ENCODE peak calls at places on chromosomes 4 and X, in seven cellular contexts. L is NCI-H460; E is CD8-positive, alpha-beta memory T cell; K is ecto neural progenitor cell; T is mesenchymal stem cell; U is COLO829; S is stimulated activated CD4-positive, alpha-beta T cell treated with anti-CD3 and anti-CD28 coated beads, Interleukin-1b, Interleukin-23, amount 100 ng/mL, for 1 hour. D is an unnamed sample.

GRCh38 chrX:1491851-1492349 is 39.2 kb upstream of the ASMTL start:
- DNase-seq in L (peak; percentile 58), E (no peak), K (peak; percentile 57), T (no peak), U (peak; percentile 34), S (no peak), D (no peak)

GRCh38 chrX:17919896-17920446 is 58.9 kb upstream of the RAI2 start:
- DNase-seq in L (no peak), E (no peak), K (no peak), T (no peak), U (no peak), S (no peak), D (no peak)

GRCh38 chr4:14532436-14532835 is 469.8 kb upstream of the CPEB2 start:
- DNase-seq in L (no peak), E (no peak), K (no peak), T (no peak), U (no peak), S (no peak), D (no peak)

GRCh38 chrX:153885968-153886903 is at the start of gene L1CAM:
- DNase-seq in L (no peak), E (no peak), K (no peak), T (no peak), U (no peak), S (peak; percentile 10), D (no peak)

GRCh38 chr4:101823864-101824263 is 33.3 kb downstream of the BANK1 start:
- DNase-seq in L (no peak), E (no peak), K (no peak), T (no peak), U (no peak), S (no peak), D (no peak)

GRCh38 chr4:69748176-69748575 is 12.2 kb downstream of the SULT1B1 start:
- DNase-seq in L (no peak), E (no peak), K (no peak), T (peak; percentile 5), U (no peak), S (no peak), D (no peak)

GRCh38 chrX:111071542-111072277 is 24.3 kb upstream of the PAK3 start:
- DNase-seq in L (no peak), E (no peak), K (no peak), T (no peak), U (no peak), S (no peak), D (no peak)

GRCh38 chrX:17361620-17362019 is 13.4 kb upstream of the NHS start:
- DNase-seq in L (no peak), E (no peak), K (no peak), T (no peak), U (no peak), S (no peak), D (no peak)

GRCh38 chr4:87093443-87094123 is 126.8 kb downstream of the KLHL8 start:
- DNase-seq in L (peak; percentile 25), E (no peak), K (no peak), T (peak; percentile 65), U (peak; percentile 82), S (no peak), D (peak; percentile 58)

GRCh38 chr4:186392017-186392416 is 126.0 kb downstream of the F11 start:
- DNase-seq in L (no peak), E (no peak), K (peak; percentile 51), T (no peak), U (no peak), S (no peak), D (no peak)

GRCh38 chr4:163331629-163332360 is 601 bp downstream of the NPY1R start:
- DNase-seq in L (no peak), E (no peak), K (peak; percentile 67), T (peak; percentile 53), U (peak; percentile 18), S (no peak), D (peak; percentile 34)

GRCh38 chr4:139599594-139600374 is 43.8 kb upstream of the SETD7 start:
- DNase-seq in L (peak; percentile 86), E (no peak), K (no peak), T (peak; percentile 68), U (no peak), S (no peak), D (no peak)

GRCh38 chr4:38723726-38724506 is 58.9 kb downstream of the TLR10 start:
- DNase-seq in L (no peak), E (no peak), K (no peak), T (peak; percentile 29), U (no peak), S (no peak), D (peak; percentile 21)

GRCh38 chr4:90660672-90661071 is 533.5 kb downstream of the CCSER1 start:
- DNase-seq in L (no peak), E (no peak), K (no peak), T (no peak), U (no peak), S (no peak), D (no peak)

GRCh38 chr4:41428941-41429669 is 108.9 kb upstream of the LIMCH1 start:
- DNase-seq in L (no peak), E (no peak), K (no peak), T (no peak), U (no peak), S (no peak), D (no peak)

GRCh38 chrX:44143061-44143602 is 169.9 kb upstream of the NDP start:
- DNase-seq in L (no peak), E (no peak), K (no peak), T (no peak), U (no peak), S (no peak), D (no peak)

GRCh38 chrX:8879750-8880149 is 78.6 kb upstream of the FAM9A start:
- DNase-seq in L (peak; percentile 3), E (peak; percentile 1), K (no peak), T (peak; percentile 8), U (no peak), S (no peak), D (peak; percentile 22)

GRCh38 chr4:88283661-88284377 is 542 bp downstream of the PPM1K start:
- DNase-seq in L (peak; percentile 6), E (peak; percentile 69), K (peak; percentile 77), T (peak; percentile 88), U (peak; percentile 18), S (peak; percentile 41), D (peak; percentile 77)

GRCh38 chr4:6324461-6324998 is 54.9 kb downstream of the WFS1 start:
- DNase-seq in L (no peak), E (no peak), K (no peak), T (no peak), U (no peak), S (no peak), D (no peak)

GRCh38 chrX:40459576-40460158 is 121.1 kb upstream of the ATP6AP2 start:
- DNase-seq in L (no peak), E (no peak), K (peak; percentile 84), T (no peak), U (peak; percentile 67), S (no peak), D (no peak)

GRCh38 chrX:137362583-137362982 is 203.3 kb upstream of the ZIC3 start:
- DNase-seq in L (no peak), E (no peak), K (no peak), T (no peak), U (no peak), S (no peak), D (no peak)

GRCh38 chr4:3121110-3121509 is 46.6 kb downstream of the HTT start:
- DNase-seq in L (no peak), E (no peak), K (no peak), T (no peak), U (no peak), S (no peak), D (peak; percentile 59)

GRCh38 chrX:1093112-1093511 is 119.3 kb downstream of the CRLF2 start:
- DNase-seq in L (no peak), E (no peak), K (no peak), T (no peak), U (no peak), S (no peak), D (no peak)

GRCh38 chr4:186979966-186980745 is 256.5 kb upstream of the FAT1 start:
- DNase-seq in L (no peak), E (no peak), K (no peak), T (peak; percentile 61), U (no peak), S (no peak), D (peak; percentile 42)

GRCh38 chrX:118507766-118508165 is 12.2 kb downstream of the DOCK11 start:
- DNase-seq in L (no peak), E (no peak), K (no peak), T (no peak), U (no peak), S (no peak), D (peak; percentile 39)

GRCh38 chr4:140116442-140117104 is 37.4 kb downstream of the MAML3 start:
- DNase-seq in L (no peak), E (no peak), K (no peak), T (peak; percentile 50), U (peak; percentile 27), S (no peak), D (no peak)

GRCh38 chrX:32397562-32398216 is 813.7 kb downstream of the DMD start:
- DNase-seq in L (no peak), E (no peak), K (no peak), T (no peak), U (no peak), S (no peak), D (no peak)

GRCh38 chr4:151475338-151475737 is 66.4 kb downstream of the FHIP1A start:
- DNase-seq in L (no peak), E (no peak), K (no peak), T (no peak), U (no peak), S (no peak), D (no peak)

GRCh38 chrX:31199770-31200114 is 127.9 kb upstream of the FTHL17 start:
- DNase-seq in L (no peak), E (no peak), K (no peak), T (no peak), U (no peak), S (no peak), D (no peak)

GRCh38 chrX:34656842-34657780 is at the start of gene TMEM47:
- DNase-seq in L (peak; percentile 69), E (no peak), K (peak; percentile 95), T (peak; percentile 83), U (peak; percentile 42), S (no peak), D (peak; percentile 34)

GRCh38 chr4:80343887-80344286 is 8.4 kb downstream of the CFAP299 start:
- DNase-seq in L (no peak), E (no peak), K (no peak), T (no peak), U (no peak), S (no peak), D (no peak)

GRCh38 chrX:155262970-155263754 is 1.1 kb downstream of the RAB39B start:
- DNase-seq in L (no peak), E (no peak), K (no peak), T (no peak), U (no peak), S (no peak), D (no peak)

GRCh38 chr4:86895692-86896488 is 3.7 kb upstream of the C4orf36 start:
- DNase-seq in L (peak; percentile 63), E (no peak), K (no peak), T (peak; percentile 78), U (peak; percentile 58), S (no peak), D (peak; percentile 80)

GRCh38 chr4:128974203-128974602 is 119.1 kb downstream of the SCLT1 start:
- DNase-seq in L (no peak), E (no peak), K (no peak), T (peak; percentile 36), U (peak; percentile 9), S (no peak), D (peak; percentile 60)

D was measured in fibroblast of villous mesenchyme.